ENCODE peak calls at places on chromosomes 12 and 14, in seven cellular contexts. D, W, M, E, G, O and T are unnamed samples.

GRCh38 chr12:121250359-121250758 is 40.4 kb downstream of the P2RX4 start:
- DNase-seq in O (no peak), D (no peak), W (no peak), E (no peak), M (no peak), G (no peak), T (no peak)

GRCh38 chr12:50241178-50241577 is 42.1 kb downstream of the LIMA1 start:
- DNase-seq in G (no peak), O (no peak), W (no peak), D (no peak), E (no peak), M (no peak), T (no peak)

GRCh38 chr12:64633940-64634337 is 23.6 kb downstream of the RASSF3 start:
- DNase-seq in E (peak; percentile 69), G (peak; percentile 78), W (no peak), M (no peak), D (no peak), O (peak; percentile 64), T (peak; percentile 73)

GRCh38 chr14:78763746-78764145 is 593.6 kb downstream of the NRXN3 start:
- DNase-seq in W (no peak), E (no peak), O (no peak), D (no peak), M (no peak), G (no peak), T (no peak)

GRCh38 chr12:95976416-95976832 is 19.7 kb downstream of the HAL start:
- DNase-seq in E (no peak), O (no peak), M (no peak), G (no peak), W (no peak), D (no peak), T (no peak)

GRCh38 chr12:68641138-68641537 is 30.4 kb downstream of the RAP1B start:
- DNase-seq in D (peak; percentile 88), O (no peak), G (no peak), M (no peak), E (peak; percentile 23), W (no peak), T (no peak)

GRCh38 chr14:76715102-76715926 is 46.0 kb upstream of the VASH1 start:
- DNase-seq in G (no peak), D (no peak), W (no peak), E (no peak), O (no peak), M (no peak), T (no peak)

GRCh38 chr12:3236345-3237153 is 159.4 kb downstream of the TSPAN9 start:
- DNase-seq in M (no peak), E (peak; percentile 18), W (peak; percentile 66), O (no peak), D (peak; percentile 49), G (no peak), T (peak; percentile 29)

GRCh38 chr12:95312656-95313055 is 95.0 kb downstream of the VEZT start:
- DNase-seq in E (no peak), O (no peak), W (no peak), G (no peak), D (no peak), M (no peak), T (no peak)

GRCh38 chr12:79482323-79482722 is 208.4 kb downstream of the PAWR start:
- DNase-seq in W (no peak), E (no peak), O (no peak), D (no peak), M (no peak), G (no peak), T (no peak)

GRCh38 chr14:81252278-81252677 is 31.5 kb upstream of the GTF2A1 start:
- DNase-seq in M (no peak), E (no peak), W (no peak), O (no peak), D (no peak), G (no peak), T (no peak)
- TF ChIP-seq CTCF in M (no peak), E (no peak), W (no peak), O (no peak), D (no peak), G (no peak), T (no peak)

DNA sequence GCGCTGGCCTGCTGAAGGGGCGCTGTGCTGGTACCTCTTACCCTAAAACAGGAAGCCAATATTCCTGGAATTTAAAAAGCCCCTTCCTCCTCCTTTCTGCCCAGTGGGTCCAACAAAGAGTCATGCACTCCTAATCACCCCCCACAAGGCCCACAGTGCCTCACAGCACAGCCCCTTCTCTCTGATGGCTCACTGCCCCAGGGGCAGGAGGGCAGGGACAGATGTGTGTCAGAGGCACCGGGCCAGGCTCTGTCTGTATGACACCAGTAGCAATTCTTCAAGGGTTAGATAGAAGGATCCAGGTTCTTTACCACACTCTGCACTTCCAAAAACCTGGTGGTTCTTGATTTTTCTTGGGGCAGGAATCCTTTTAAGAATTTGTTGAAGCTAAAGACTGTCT is 8.9 kb downstream of the MYH6 start:
- DNase-seq in O (no peak), D (no peak), E (no peak), W (peak; percentile 46), M (no peak), G (no peak), T (no peak)
- H3K4me3 ChIP-seq in O (no peak overlapping the region), D (no peak overlapping the region), E (no peak overlapping the region), W (peak overlapping the region; percentile 3), M (no peak overlapping the region), G (no peak overlapping the region), T (no peak overlapping the region)

DNA sequence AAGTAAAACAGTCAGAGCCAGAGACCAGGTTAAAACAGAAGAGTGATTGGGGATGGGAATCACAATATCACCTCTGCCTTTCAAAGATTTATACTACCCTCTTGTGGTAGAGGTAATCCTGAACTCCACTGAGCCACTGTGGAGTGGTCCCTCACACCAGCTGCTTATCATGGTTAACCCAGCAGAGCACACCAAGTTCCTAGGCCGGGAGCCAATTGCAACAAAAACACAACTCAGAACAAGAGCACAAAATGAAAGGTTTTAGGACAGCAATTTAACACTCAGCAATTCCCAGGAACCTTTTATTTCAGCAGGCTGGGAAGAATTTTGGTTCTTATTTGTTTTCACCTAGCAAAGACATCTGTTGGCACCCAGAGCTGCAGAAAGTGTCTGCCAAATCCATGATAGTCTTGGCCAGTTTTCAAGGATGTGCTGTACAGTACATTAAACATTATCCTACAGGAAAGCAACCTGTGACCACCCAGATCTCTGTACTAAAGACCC is 220.5 kb upstream of the ATXN7L3B start:
- DNase-seq in D (peak; percentile 4), E (no peak), W (peak; percentile 66), M (no peak), O (no peak), G (no peak), T (peak; percentile 7)
- TF ChIP-seq CTCF in D (no peak), E (no peak), W (peak; percentile 29), M (peak; percentile 64), O (no peak), G (peak; percentile 20), T (peak; percentile 47)

GRCh38 chr14:104699426-104699748 is 10.0 kb downstream of the INF2 start:
- DNase-seq in E (no peak), O (no peak), G (no peak), M (no peak), D (no peak), W (no peak), T (no peak)
- H3K4me3 ChIP-seq in E (no peak overlapping the region), O (peak overlapping the region; percentile 21), G (peak overlapping the region; percentile 8), M (no peak overlapping the region), D (no peak overlapping the region), W (no peak overlapping the region), T (no peak overlapping the region)